ENCODE peak calls at places on chromosomes 1 and 21, in ten cellular contexts. One of them, this sample, is unnamed.

GRCh38 chr1:212607206-212607923 is 1.2 kb upstream of the ATF3 start:
- DNase-seq in colonic mucosa: peak
- DNase-seq in DND-41: no peak
- DNase-seq in EL: no peak
- DNase-seq in foreskin fibroblast: no peak
- DNase-seq in neural crest cell: no peak
- DNase-seq in stimulated activated naive CD4-positive, alpha-beta T cell: peak
- DNase-seq in activated naive CD4-positive, alpha-beta T cell: no peak
- DNase-seq in effector memory CD8-positive, alpha-beta T cell: no peak
- DNase-seq in posterior cingulate gyrus: no peak
- DNase-seq in this sample: peak

GRCh38 chr21:46456750-46457149 is 1.9 kb upstream of the DIP2A start:
- DNase-seq in colonic mucosa: no peak
- DNase-seq in DND-41: no peak
- DNase-seq in EL: no peak
- DNase-seq in foreskin fibroblast: no peak
- DNase-seq in neural crest cell: no peak
- DNase-seq in stimulated activated naive CD4-positive, alpha-beta T cell: no peak
- DNase-seq in activated naive CD4-positive, alpha-beta T cell: no peak
- DNase-seq in effector memory CD8-positive, alpha-beta T cell: no peak
- DNase-seq in posterior cingulate gyrus: no peak
- DNase-seq in this sample: no peak

GRCh38 chr1:43549921-43550597 is 19.4 kb downstream of the PTPRF start:
- DNase-seq in colonic mucosa: peak
- DNase-seq in DND-41: no peak
- DNase-seq in EL: no peak
- DNase-seq in foreskin fibroblast: no peak
- DNase-seq in neural crest cell: no peak
- DNase-seq in stimulated activated naive CD4-positive, alpha-beta T cell: no peak
- DNase-seq in activated naive CD4-positive, alpha-beta T cell: no peak
- DNase-seq in effector memory CD8-positive, alpha-beta T cell: no peak
- DNase-seq in posterior cingulate gyrus: no peak
- DNase-seq in this sample: peak

GRCh38 chr1:222736470-222736869 is 532 bp upstream of the FAM177B start:
- DNase-seq in colonic mucosa: no peak
- DNase-seq in DND-41: no peak
- DNase-seq in EL: no peak
- DNase-seq in foreskin fibroblast: no peak
- DNase-seq in neural crest cell: no peak
- DNase-seq in stimulated activated naive CD4-positive, alpha-beta T cell: no peak
- DNase-seq in activated naive CD4-positive, alpha-beta T cell: no peak
- DNase-seq in effector memory CD8-positive, alpha-beta T cell: no peak
- DNase-seq in posterior cingulate gyrus: no peak
- DNase-seq in this sample: no peak

GRCh38 chr1:157505481-157506272 is 46.6 kb downstream of the FCRL5 start:
- DNase-seq in colonic mucosa: peak
- DNase-seq in DND-41: peak
- DNase-seq in EL: peak
- DNase-seq in foreskin fibroblast: peak
- DNase-seq in neural crest cell: peak
- DNase-seq in stimulated activated naive CD4-positive, alpha-beta T cell: no peak
- DNase-seq in activated naive CD4-positive, alpha-beta T cell: no peak
- DNase-seq in effector memory CD8-positive, alpha-beta T cell: no peak
- DNase-seq in posterior cingulate gyrus: no peak
- DNase-seq in this sample: peak

GRCh38 chr1:229895605-229896004 is 171.4 kb upstream of the GALNT2 start:
- DNase-seq in colonic mucosa: no peak
- DNase-seq in DND-41: no peak
- DNase-seq in EL: no peak
- DNase-seq in foreskin fibroblast: no peak
- DNase-seq in neural crest cell: no peak
- DNase-seq in stimulated activated naive CD4-positive, alpha-beta T cell: no peak
- DNase-seq in activated naive CD4-positive, alpha-beta T cell: no peak
- DNase-seq in effector memory CD8-positive, alpha-beta T cell: no peak
- DNase-seq in posterior cingulate gyrus: no peak
- DNase-seq in this sample: no peak

GRCh38 chr1:108747128-108747827 is 804 bp downstream of the STXBP3 start:
- DNase-seq in colonic mucosa: peak
- DNase-seq in DND-41: peak
- DNase-seq in EL: peak
- DNase-seq in foreskin fibroblast: peak
- DNase-seq in neural crest cell: peak
- DNase-seq in stimulated activated naive CD4-positive, alpha-beta T cell: no peak
- DNase-seq in activated naive CD4-positive, alpha-beta T cell: no peak
- DNase-seq in effector memory CD8-positive, alpha-beta T cell: peak
- DNase-seq in posterior cingulate gyrus: peak
- DNase-seq in this sample: peak

GRCh38 chr21:45309541-45310381 is 22.1 kb upstream of the POFUT2 start:
- DNase-seq in colonic mucosa: no peak
- DNase-seq in DND-41: no peak
- DNase-seq in EL: no peak
- DNase-seq in foreskin fibroblast: no peak
- DNase-seq in neural crest cell: no peak
- DNase-seq in stimulated activated naive CD4-positive, alpha-beta T cell: no peak
- DNase-seq in activated naive CD4-positive, alpha-beta T cell: no peak
- DNase-seq in effector memory CD8-positive, alpha-beta T cell: no peak
- DNase-seq in posterior cingulate gyrus: no peak
- DNase-seq in this sample: no peak

GRCh38 chr1:25572708-25573590 is 29.5 kb downstream of the LDLRAP1 start:
- DNase-seq in colonic mucosa: peak
- DNase-seq in DND-41: peak
- DNase-seq in EL: peak
- DNase-seq in foreskin fibroblast: peak
- DNase-seq in neural crest cell: peak
- DNase-seq in stimulated activated naive CD4-positive, alpha-beta T cell: peak
- DNase-seq in activated naive CD4-positive, alpha-beta T cell: peak
- DNase-seq in effector memory CD8-positive, alpha-beta T cell: peak
- DNase-seq in posterior cingulate gyrus: no peak
- DNase-seq in this sample: no peak

GRCh38 chr1:68217060-68217554 is 15.2 kb downstream of the WLS start:
- DNase-seq in colonic mucosa: no peak
- DNase-seq in DND-41: no peak
- DNase-seq in EL: no peak
- DNase-seq in foreskin fibroblast: no peak
- DNase-seq in neural crest cell: no peak
- DNase-seq in stimulated activated naive CD4-positive, alpha-beta T cell: no peak
- DNase-seq in activated naive CD4-positive, alpha-beta T cell: no peak
- DNase-seq in effector memory CD8-positive, alpha-beta T cell: no peak
- DNase-seq in posterior cingulate gyrus: no peak
- DNase-seq in this sample: no peak

GRCh38 chr1:226121587-226122400 is 59.3 kb downstream of the H3-3A start:
- DNase-seq in colonic mucosa: peak
- DNase-seq in DND-41: peak
- DNase-seq in EL: peak
- DNase-seq in foreskin fibroblast: no peak
- DNase-seq in neural crest cell: peak
- DNase-seq in stimulated activated naive CD4-positive, alpha-beta T cell: peak
- DNase-seq in activated naive CD4-positive, alpha-beta T cell: peak
- DNase-seq in effector memory CD8-positive, alpha-beta T cell: peak
- DNase-seq in posterior cingulate gyrus: peak
- DNase-seq in this sample: peak

GRCh38 chr1:43432171-43432860 is 21.4 kb downstream of the HYI start:
- DNase-seq in colonic mucosa: no peak
- DNase-seq in DND-41: no peak
- DNase-seq in EL: no peak
- DNase-seq in foreskin fibroblast: no peak
- DNase-seq in neural crest cell: no peak
- DNase-seq in stimulated activated naive CD4-positive, alpha-beta T cell: no peak
- DNase-seq in activated naive CD4-positive, alpha-beta T cell: no peak
- DNase-seq in effector memory CD8-positive, alpha-beta T cell: no peak
- DNase-seq in posterior cingulate gyrus: no peak
- DNase-seq in this sample: no peak

GRCh38 chr1:173474097-173474779 is 2.9 kb upstream of the PRDX6 start:
- DNase-seq in colonic mucosa: peak
- DNase-seq in DND-41: no peak
- DNase-seq in EL: no peak
- DNase-seq in foreskin fibroblast: no peak
- DNase-seq in neural crest cell: no peak
- DNase-seq in stimulated activated naive CD4-positive, alpha-beta T cell: no peak
- DNase-seq in activated naive CD4-positive, alpha-beta T cell: no peak
- DNase-seq in effector memory CD8-positive, alpha-beta T cell: no peak
- DNase-seq in posterior cingulate gyrus: no peak
- DNase-seq in this sample: no peak

GRCh38 chr1:34162852-34163766 is 1.9 kb downstream of the CSMD2 start:
- DNase-seq in colonic mucosa: peak
- DNase-seq in DND-41: no peak
- DNase-seq in EL: peak
- DNase-seq in foreskin fibroblast: peak
- DNase-seq in neural crest cell: peak
- DNase-seq in stimulated activated naive CD4-positive, alpha-beta T cell: no peak
- DNase-seq in activated naive CD4-positive, alpha-beta T cell: no peak
- DNase-seq in effector memory CD8-positive, alpha-beta T cell: no peak
- DNase-seq in posterior cingulate gyrus: peak
- DNase-seq in this sample: peak

GRCh38 chr1:97632776-97633175 is 288.1 kb downstream of the DPYD start:
- DNase-seq in colonic mucosa: no peak
- DNase-seq in DND-41: no peak
- DNase-seq in EL: no peak
- DNase-seq in foreskin fibroblast: no peak
- DNase-seq in neural crest cell: no peak
- DNase-seq in stimulated activated naive CD4-positive, alpha-beta T cell: no peak
- DNase-seq in activated naive CD4-positive, alpha-beta T cell: no peak
- DNase-seq in effector memory CD8-positive, alpha-beta T cell: no peak
- DNase-seq in posterior cingulate gyrus: no peak
- DNase-seq in this sample: no peak

GRCh38 chr1:117671781-117672501 is 66.1 kb downstream of the TENT5C start:
- DNase-seq in colonic mucosa: peak
- DNase-seq in DND-41: no peak
- DNase-seq in EL: no peak
- DNase-seq in foreskin fibroblast: no peak
- DNase-seq in neural crest cell: no peak
- DNase-seq in stimulated activated naive CD4-positive, alpha-beta T cell: no peak
- DNase-seq in activated naive CD4-positive, alpha-beta T cell: no peak
- DNase-seq in effector memory CD8-positive, alpha-beta T cell: no peak
- DNase-seq in posterior cingulate gyrus: no peak
- DNase-seq in this sample: peak

GRCh38 chr1:64019818-64020217 is 183.6 kb upstream of the UBE2U start:
- DNase-seq in colonic mucosa: peak
- DNase-seq in DND-41: no peak
- DNase-seq in EL: peak
- DNase-seq in foreskin fibroblast: peak
- DNase-seq in neural crest cell: no peak
- DNase-seq in stimulated activated naive CD4-positive, alpha-beta T cell: no peak
- DNase-seq in activated naive CD4-positive, alpha-beta T cell: no peak
- DNase-seq in effector memory CD8-positive, alpha-beta T cell: no peak
- DNase-seq in posterior cingulate gyrus: no peak
- DNase-seq in this sample: peak

GRCh38 chr1:185170291-185170848 is 13.4 kb downstream of the SWT1 start:
- DNase-seq in colonic mucosa: peak
- DNase-seq in DND-41: peak
- DNase-seq in EL: peak
- DNase-seq in foreskin fibroblast: peak
- DNase-seq in neural crest cell: peak
- DNase-seq in stimulated activated naive CD4-positive, alpha-beta T cell: peak
- DNase-seq in activated naive CD4-positive, alpha-beta T cell: no peak
- DNase-seq in effector memory CD8-positive, alpha-beta T cell: peak
- DNase-seq in posterior cingulate gyrus: no peak
- DNase-seq in this sample: no peak

GRCh38 chr1:18103788-18104421 is 3.7 kb upstream of the IGSF21 start:
- DNase-seq in colonic mucosa: no peak
- DNase-seq in DND-41: no peak
- DNase-seq in EL: no peak
- DNase-seq in foreskin fibroblast: no peak
- DNase-seq in neural crest cell: no peak
- DNase-seq in stimulated activated naive CD4-positive, alpha-beta T cell: no peak
- DNase-seq in activated naive CD4-positive, alpha-beta T cell: no peak
- DNase-seq in effector memory CD8-positive, alpha-beta T cell: no peak
- DNase-seq in posterior cingulate gyrus: no peak
- DNase-seq in this sample: no peak

GRCh38 chr21:27429612-27430361 is 462.9 kb upstream of the ADAMTS5 start:
- DNase-seq in colonic mucosa: no peak
- DNase-seq in DND-41: no peak
- DNase-seq in EL: peak
- DNase-seq in foreskin fibroblast: peak
- DNase-seq in neural crest cell: no peak
- DNase-seq in stimulated activated naive CD4-positive, alpha-beta T cell: no peak
- DNase-seq in activated naive CD4-positive, alpha-beta T cell: no peak
- DNase-seq in effector memory CD8-positive, alpha-beta T cell: no peak
- DNase-seq in posterior cingulate gyrus: no peak
- DNase-seq in this sample: no peak

GRCh38 chr21:45549670-45550463 is 7.6 kb upstream of the SLC19A1 start:
- DNase-seq in colonic mucosa: no peak
- DNase-seq in DND-41: no peak
- DNase-seq in EL: no peak
- DNase-seq in foreskin fibroblast: no peak
- DNase-seq in neural crest cell: no peak
- DNase-seq in stimulated activated naive CD4-positive, alpha-beta T cell: no peak
- DNase-seq in activated naive CD4-positive, alpha-beta T cell: no peak
- DNase-seq in effector memory CD8-positive, alpha-beta T cell: no peak
- DNase-seq in posterior cingulate gyrus: no peak
- DNase-seq in this sample: peak

GRCh38 chr21:36769051-36769867 is 70.3 kb downstream of the SIM2 start:
- DNase-seq in colonic mucosa: no peak
- DNase-seq in DND-41: no peak
- DNase-seq in EL: no peak
- DNase-seq in foreskin fibroblast: peak
- DNase-seq in neural crest cell: no peak
- DNase-seq in stimulated activated naive CD4-positive, alpha-beta T cell: no peak
- DNase-seq in activated naive CD4-positive, alpha-beta T cell: no peak
- DNase-seq in effector memory CD8-positive, alpha-beta T cell: no peak
- DNase-seq in posterior cingulate gyrus: no peak
- DNase-seq in this sample: no peak

GRCh38 chr1:73065585-73065984 is 783.2 kb upstream of the NEGR1 start:
- DNase-seq in colonic mucosa: no peak
- DNase-seq in DND-41: no peak
- DNase-seq in EL: no peak
- DNase-seq in foreskin fibroblast: no peak
- DNase-seq in neural crest cell: peak
- DNase-seq in stimulated activated naive CD4-positive, alpha-beta T cell: no peak
- DNase-seq in activated naive CD4-positive, alpha-beta T cell: no peak
- DNase-seq in effector memory CD8-positive, alpha-beta T cell: no peak
- DNase-seq in posterior cingulate gyrus: no peak
- DNase-seq in this sample: no peak

GRCh38 chr1:45569962-45570581 is 13.8 kb upstream of the NASP start:
- DNase-seq in colonic mucosa: peak
- DNase-seq in DND-41: peak
- DNase-seq in EL: peak
- DNase-seq in foreskin fibroblast: peak
- DNase-seq in neural crest cell: peak
- DNase-seq in stimulated activated naive CD4-positive, alpha-beta T cell: peak
- DNase-seq in activated naive CD4-positive, alpha-beta T cell: peak
- DNase-seq in effector memory CD8-positive, alpha-beta T cell: peak
- DNase-seq in posterior cingulate gyrus: peak
- DNase-seq in this sample: no peak

GRCh38 chr1:187762109-187762508 is 933.4 kb downstream of the PLA2G4A start:
- DNase-seq in colonic mucosa: no peak
- DNase-seq in DND-41: no peak
- DNase-seq in EL: no peak
- DNase-seq in foreskin fibroblast: peak
- DNase-seq in neural crest cell: no peak
- DNase-seq in stimulated activated naive CD4-positive, alpha-beta T cell: no peak
- DNase-seq in activated naive CD4-positive, alpha-beta T cell: no peak
- DNase-seq in effector memory CD8-positive, alpha-beta T cell: no peak
- DNase-seq in posterior cingulate gyrus: no peak
- DNase-seq in this sample: no peak

GRCh38 chr1:107678993-107679392 is 286.0 kb downstream of the VAV3 start:
- DNase-seq in colonic mucosa: no peak
- DNase-seq in DND-41: no peak
- DNase-seq in EL: no peak
- DNase-seq in foreskin fibroblast: no peak
- DNase-seq in neural crest cell: no peak
- DNase-seq in stimulated activated naive CD4-positive, alpha-beta T cell: no peak
- DNase-seq in activated naive CD4-positive, alpha-beta T cell: no peak
- DNase-seq in effector memory CD8-positive, alpha-beta T cell: no peak
- DNase-seq in posterior cingulate gyrus: no peak
- DNase-seq in this sample: no peak

GRCh38 chr21:45460011-45460565 is 55.1 kb downstream of the COL18A1 start:
- DNase-seq in colonic mucosa: no peak
- DNase-seq in DND-41: no peak
- DNase-seq in EL: peak
- DNase-seq in foreskin fibroblast: no peak
- DNase-seq in neural crest cell: no peak
- DNase-seq in stimulated activated naive CD4-positive, alpha-beta T cell: no peak
- DNase-seq in activated naive CD4-positive, alpha-beta T cell: no peak
- DNase-seq in effector memory CD8-positive, alpha-beta T cell: no peak
- DNase-seq in posterior cingulate gyrus: no peak
- DNase-seq in this sample: peak

GRCh38 chr1:10932088-10932487 is 80.4 kb upstream of the TARDBP start:
- DNase-seq in colonic mucosa: no peak
- DNase-seq in DND-41: peak
- DNase-seq in EL: no peak
- DNase-seq in foreskin fibroblast: no peak
- DNase-seq in neural crest cell: no peak
- DNase-seq in stimulated activated naive CD4-positive, alpha-beta T cell: no peak
- DNase-seq in activated naive CD4-positive, alpha-beta T cell: no peak
- DNase-seq in effector memory CD8-positive, alpha-beta T cell: no peak
- DNase-seq in posterior cingulate gyrus: no peak
- DNase-seq in this sample: no peak